ENCODE peak calls at places on chromosomes 13 and 19, in ten cellular contexts. One of them, this sample, is unnamed.

GRCh38 chr13:82627183-82627582 is 1255.1 kb downstream of the SLITRK1 start:
- DNase-seq in activated naive CD8-positive, alpha-beta T cell treated with anti-CD3 and anti-CD28 coated beads for 36 hours: no peak
- DNase-seq in T-helper 1 cell: no peak
- DNase-seq in activated T-helper 1 cell treated with anti-CD3 and anti-CD28 coated beads, Interleukin-12 subunit alpha, Interleukin-12 subunit beta, Interleukin-2, Interleukin-4 antibody, amounts not matched to agents 30 ng/mL and 10 ng/mL and 1 ng/mL, durations not matched to agents 14 hours and 24 hours and 36 hours: no peak
- DNase-seq in adrenal gland: no peak
- DNase-seq in stimulated activated CD4-positive, alpha-beta T cell treated with anti-CD3 and anti-CD28 coated beads, Interleukin-15, amount 100 ng/mL, for 24 hours: no peak
- DNase-seq in A549: no peak
- DNase-seq in central memory CD4-positive, alpha-beta T cell: no peak
- DNase-seq in NCI-H69: peak
- DNase-seq in EH: peak
- DNase-seq in this sample: no peak

GRCh38 chr19:2691951-2692350 is 10.5 kb downstream of the GNG7 start:
- DNase-seq in activated naive CD8-positive, alpha-beta T cell treated with anti-CD3 and anti-CD28 coated beads for 36 hours: no peak
- DNase-seq in T-helper 1 cell: no peak
- DNase-seq in activated T-helper 1 cell treated with anti-CD3 and anti-CD28 coated beads, Interleukin-12 subunit alpha, Interleukin-12 subunit beta, Interleukin-2, Interleukin-4 antibody, amounts not matched to agents 30 ng/mL and 10 ng/mL and 1 ng/mL, durations not matched to agents 14 hours and 24 hours and 36 hours: no peak
- DNase-seq in adrenal gland: no peak
- DNase-seq in stimulated activated CD4-positive, alpha-beta T cell treated with anti-CD3 and anti-CD28 coated beads, Interleukin-15, amount 100 ng/mL, for 24 hours: no peak
- DNase-seq in A549: no peak
- DNase-seq in central memory CD4-positive, alpha-beta T cell: no peak
- DNase-seq in NCI-H69: no peak
- DNase-seq in EH: no peak
- DNase-seq in this sample: no peak

GRCh38 chr13:64073203-64073602 is 2657.6 kb upstream of the PCDH20 start:
- DNase-seq in activated naive CD8-positive, alpha-beta T cell treated with anti-CD3 and anti-CD28 coated beads for 36 hours: no peak
- DNase-seq in T-helper 1 cell: no peak
- DNase-seq in activated T-helper 1 cell treated with anti-CD3 and anti-CD28 coated beads, Interleukin-12 subunit alpha, Interleukin-12 subunit beta, Interleukin-2, Interleukin-4 antibody, amounts not matched to agents 30 ng/mL and 10 ng/mL and 1 ng/mL, durations not matched to agents 14 hours and 24 hours and 36 hours: no peak
- DNase-seq in adrenal gland: no peak
- DNase-seq in stimulated activated CD4-positive, alpha-beta T cell treated with anti-CD3 and anti-CD28 coated beads, Interleukin-15, amount 100 ng/mL, for 24 hours: no peak
- DNase-seq in A549: no peak
- DNase-seq in central memory CD4-positive, alpha-beta T cell: no peak
- DNase-seq in NCI-H69: peak
- DNase-seq in EH: no peak
- DNase-seq in this sample: no peak

GRCh38 chr19:4647676-4648644 is 8.6 kb downstream of the TNFAIP8L1 start:
- DNase-seq in activated naive CD8-positive, alpha-beta T cell treated with anti-CD3 and anti-CD28 coated beads for 36 hours: no peak
- DNase-seq in T-helper 1 cell: no peak
- DNase-seq in activated T-helper 1 cell treated with anti-CD3 and anti-CD28 coated beads, Interleukin-12 subunit alpha, Interleukin-12 subunit beta, Interleukin-2, Interleukin-4 antibody, amounts not matched to agents 30 ng/mL and 10 ng/mL and 1 ng/mL, durations not matched to agents 14 hours and 24 hours and 36 hours: no peak
- DNase-seq in adrenal gland: peak
- DNase-seq in stimulated activated CD4-positive, alpha-beta T cell treated with anti-CD3 and anti-CD28 coated beads, Interleukin-15, amount 100 ng/mL, for 24 hours: no peak
- DNase-seq in A549: no peak
- DNase-seq in central memory CD4-positive, alpha-beta T cell: no peak
- DNase-seq in NCI-H69: peak
- DNase-seq in EH: no peak
- DNase-seq in this sample: no peak

GRCh38 chr13:46743191-46743590 is 53.8 kb downstream of the ESD start:
- DNase-seq in activated naive CD8-positive, alpha-beta T cell treated with anti-CD3 and anti-CD28 coated beads for 36 hours: no peak
- DNase-seq in T-helper 1 cell: no peak
- DNase-seq in activated T-helper 1 cell treated with anti-CD3 and anti-CD28 coated beads, Interleukin-12 subunit alpha, Interleukin-12 subunit beta, Interleukin-2, Interleukin-4 antibody, amounts not matched to agents 30 ng/mL and 10 ng/mL and 1 ng/mL, durations not matched to agents 14 hours and 24 hours and 36 hours: no peak
- DNase-seq in adrenal gland: no peak
- DNase-seq in stimulated activated CD4-positive, alpha-beta T cell treated with anti-CD3 and anti-CD28 coated beads, Interleukin-15, amount 100 ng/mL, for 24 hours: no peak
- DNase-seq in A549: no peak
- DNase-seq in central memory CD4-positive, alpha-beta T cell: no peak
- DNase-seq in NCI-H69: no peak
- DNase-seq in EH: peak
- DNase-seq in this sample: no peak

GRCh38 chr19:49923055-49924003 is 5.7 kb upstream of the ATF5 start:
- DNase-seq in activated naive CD8-positive, alpha-beta T cell treated with anti-CD3 and anti-CD28 coated beads for 36 hours: no peak
- DNase-seq in T-helper 1 cell: no peak
- DNase-seq in activated T-helper 1 cell treated with anti-CD3 and anti-CD28 coated beads, Interleukin-12 subunit alpha, Interleukin-12 subunit beta, Interleukin-2, Interleukin-4 antibody, amounts not matched to agents 30 ng/mL and 10 ng/mL and 1 ng/mL, durations not matched to agents 14 hours and 24 hours and 36 hours: no peak
- DNase-seq in adrenal gland: peak
- DNase-seq in stimulated activated CD4-positive, alpha-beta T cell treated with anti-CD3 and anti-CD28 coated beads, Interleukin-15, amount 100 ng/mL, for 24 hours: no peak
- DNase-seq in A549: no peak
- DNase-seq in central memory CD4-positive, alpha-beta T cell: no peak
- DNase-seq in NCI-H69: no peak
- DNase-seq in EH: no peak
- DNase-seq in this sample: no peak

GRCh38 chr19:48752511-48753365 is at the start of gene FUT1:
- DNase-seq in activated naive CD8-positive, alpha-beta T cell treated with anti-CD3 and anti-CD28 coated beads for 36 hours: peak
- DNase-seq in T-helper 1 cell: no peak
- DNase-seq in activated T-helper 1 cell treated with anti-CD3 and anti-CD28 coated beads, Interleukin-12 subunit alpha, Interleukin-12 subunit beta, Interleukin-2, Interleukin-4 antibody, amounts not matched to agents 30 ng/mL and 10 ng/mL and 1 ng/mL, durations not matched to agents 14 hours and 24 hours and 36 hours: peak
- DNase-seq in adrenal gland: peak
- DNase-seq in stimulated activated CD4-positive, alpha-beta T cell treated with anti-CD3 and anti-CD28 coated beads, Interleukin-15, amount 100 ng/mL, for 24 hours: peak
- DNase-seq in A549: no peak
- DNase-seq in central memory CD4-positive, alpha-beta T cell: peak
- DNase-seq in NCI-H69: peak
- DNase-seq in EH: peak
- DNase-seq in this sample: no peak

GRCh38 chr13:77918391-77919261 is at the start of gene EDNRB:
- DNase-seq in activated naive CD8-positive, alpha-beta T cell treated with anti-CD3 and anti-CD28 coated beads for 36 hours: peak
- DNase-seq in T-helper 1 cell: no peak
- DNase-seq in activated T-helper 1 cell treated with anti-CD3 and anti-CD28 coated beads, Interleukin-12 subunit alpha, Interleukin-12 subunit beta, Interleukin-2, Interleukin-4 antibody, amounts not matched to agents 30 ng/mL and 10 ng/mL and 1 ng/mL, durations not matched to agents 14 hours and 24 hours and 36 hours: no peak
- DNase-seq in adrenal gland: peak
- DNase-seq in stimulated activated CD4-positive, alpha-beta T cell treated with anti-CD3 and anti-CD28 coated beads, Interleukin-15, amount 100 ng/mL, for 24 hours: peak
- DNase-seq in A549: peak
- DNase-seq in central memory CD4-positive, alpha-beta T cell: no peak
- DNase-seq in NCI-H69: peak
- DNase-seq in EH: no peak
- DNase-seq in this sample: peak

GRCh38 chr13:95745752-95746151 is 68.8 kb downstream of the DNAJC3 start:
- DNase-seq in activated naive CD8-positive, alpha-beta T cell treated with anti-CD3 and anti-CD28 coated beads for 36 hours: no peak
- DNase-seq in T-helper 1 cell: no peak
- DNase-seq in activated T-helper 1 cell treated with anti-CD3 and anti-CD28 coated beads, Interleukin-12 subunit alpha, Interleukin-12 subunit beta, Interleukin-2, Interleukin-4 antibody, amounts not matched to agents 30 ng/mL and 10 ng/mL and 1 ng/mL, durations not matched to agents 14 hours and 24 hours and 36 hours: no peak
- DNase-seq in adrenal gland: no peak
- DNase-seq in stimulated activated CD4-positive, alpha-beta T cell treated with anti-CD3 and anti-CD28 coated beads, Interleukin-15, amount 100 ng/mL, for 24 hours: no peak
- DNase-seq in A549: no peak
- DNase-seq in central memory CD4-positive, alpha-beta T cell: no peak
- DNase-seq in NCI-H69: peak
- DNase-seq in EH: no peak
- DNase-seq in this sample: no peak

GRCh38 chr13:33099860-33100259 is 83.6 kb downstream of the KL start:
- DNase-seq in activated naive CD8-positive, alpha-beta T cell treated with anti-CD3 and anti-CD28 coated beads for 36 hours: no peak
- DNase-seq in T-helper 1 cell: no peak
- DNase-seq in activated T-helper 1 cell treated with anti-CD3 and anti-CD28 coated beads, Interleukin-12 subunit alpha, Interleukin-12 subunit beta, Interleukin-2, Interleukin-4 antibody, amounts not matched to agents 30 ng/mL and 10 ng/mL and 1 ng/mL, durations not matched to agents 14 hours and 24 hours and 36 hours: no peak
- DNase-seq in adrenal gland: no peak
- DNase-seq in stimulated activated CD4-positive, alpha-beta T cell treated with anti-CD3 and anti-CD28 coated beads, Interleukin-15, amount 100 ng/mL, for 24 hours: no peak
- DNase-seq in A549: no peak
- DNase-seq in central memory CD4-positive, alpha-beta T cell: no peak
- DNase-seq in NCI-H69: no peak
- DNase-seq in EH: no peak
- DNase-seq in this sample: no peak

GRCh38 chr13:88257706-88258105 is 586.5 kb downstream of the SLITRK5 start:
- DNase-seq in activated naive CD8-positive, alpha-beta T cell treated with anti-CD3 and anti-CD28 coated beads for 36 hours: no peak
- DNase-seq in T-helper 1 cell: no peak
- DNase-seq in activated T-helper 1 cell treated with anti-CD3 and anti-CD28 coated beads, Interleukin-12 subunit alpha, Interleukin-12 subunit beta, Interleukin-2, Interleukin-4 antibody, amounts not matched to agents 30 ng/mL and 10 ng/mL and 1 ng/mL, durations not matched to agents 14 hours and 24 hours and 36 hours: no peak
- DNase-seq in adrenal gland: no peak
- DNase-seq in stimulated activated CD4-positive, alpha-beta T cell treated with anti-CD3 and anti-CD28 coated beads, Interleukin-15, amount 100 ng/mL, for 24 hours: no peak
- DNase-seq in A549: no peak
- DNase-seq in central memory CD4-positive, alpha-beta T cell: no peak
- DNase-seq in NCI-H69: no peak
- DNase-seq in EH: no peak
- DNase-seq in this sample: no peak

GRCh38 chr13:50235604-50236003 is 220.4 kb downstream of the KCNRG start:
- DNase-seq in activated naive CD8-positive, alpha-beta T cell treated with anti-CD3 and anti-CD28 coated beads for 36 hours: no peak
- DNase-seq in T-helper 1 cell: no peak
- DNase-seq in activated T-helper 1 cell treated with anti-CD3 and anti-CD28 coated beads, Interleukin-12 subunit alpha, Interleukin-12 subunit beta, Interleukin-2, Interleukin-4 antibody, amounts not matched to agents 30 ng/mL and 10 ng/mL and 1 ng/mL, durations not matched to agents 14 hours and 24 hours and 36 hours: no peak
- DNase-seq in adrenal gland: no peak
- DNase-seq in stimulated activated CD4-positive, alpha-beta T cell treated with anti-CD3 and anti-CD28 coated beads, Interleukin-15, amount 100 ng/mL, for 24 hours: no peak
- DNase-seq in A549: no peak
- DNase-seq in central memory CD4-positive, alpha-beta T cell: no peak
- DNase-seq in NCI-H69: no peak
- DNase-seq in EH: no peak
- DNase-seq in this sample: no peak

GRCh38 chr13:103282571-103283450 is 216.6 kb upstream of the SLC10A2 start:
- DNase-seq in activated naive CD8-positive, alpha-beta T cell treated with anti-CD3 and anti-CD28 coated beads for 36 hours: no peak
- DNase-seq in T-helper 1 cell: no peak
- DNase-seq in activated T-helper 1 cell treated with anti-CD3 and anti-CD28 coated beads, Interleukin-12 subunit alpha, Interleukin-12 subunit beta, Interleukin-2, Interleukin-4 antibody, amounts not matched to agents 30 ng/mL and 10 ng/mL and 1 ng/mL, durations not matched to agents 14 hours and 24 hours and 36 hours: no peak
- DNase-seq in adrenal gland: no peak
- DNase-seq in stimulated activated CD4-positive, alpha-beta T cell treated with anti-CD3 and anti-CD28 coated beads, Interleukin-15, amount 100 ng/mL, for 24 hours: no peak
- DNase-seq in A549: peak
- DNase-seq in central memory CD4-positive, alpha-beta T cell: no peak
- DNase-seq in NCI-H69: no peak
- DNase-seq in EH: peak
- DNase-seq in this sample: no peak

GRCh38 chr19:47095707-47096704 is 17.6 kb downstream of the ZC3H4 start:
- DNase-seq in activated naive CD8-positive, alpha-beta T cell treated with anti-CD3 and anti-CD28 coated beads for 36 hours: no peak
- DNase-seq in T-helper 1 cell: no peak
- DNase-seq in activated T-helper 1 cell treated with anti-CD3 and anti-CD28 coated beads, Interleukin-12 subunit alpha, Interleukin-12 subunit beta, Interleukin-2, Interleukin-4 antibody, amounts not matched to agents 30 ng/mL and 10 ng/mL and 1 ng/mL, durations not matched to agents 14 hours and 24 hours and 36 hours: no peak
- DNase-seq in adrenal gland: no peak
- DNase-seq in stimulated activated CD4-positive, alpha-beta T cell treated with anti-CD3 and anti-CD28 coated beads, Interleukin-15, amount 100 ng/mL, for 24 hours: no peak
- DNase-seq in A549: peak
- DNase-seq in central memory CD4-positive, alpha-beta T cell: no peak
- DNase-seq in NCI-H69: no peak
- DNase-seq in EH: peak
- DNase-seq in this sample: no peak

GRCh38 chr13:59356607-59357006 is 807.1 kb downstream of the DIAPH3 start:
- DNase-seq in activated naive CD8-positive, alpha-beta T cell treated with anti-CD3 and anti-CD28 coated beads for 36 hours: no peak
- DNase-seq in T-helper 1 cell: no peak
- DNase-seq in activated T-helper 1 cell treated with anti-CD3 and anti-CD28 coated beads, Interleukin-12 subunit alpha, Interleukin-12 subunit beta, Interleukin-2, Interleukin-4 antibody, amounts not matched to agents 30 ng/mL and 10 ng/mL and 1 ng/mL, durations not matched to agents 14 hours and 24 hours and 36 hours: no peak
- DNase-seq in adrenal gland: peak
- DNase-seq in stimulated activated CD4-positive, alpha-beta T cell treated with anti-CD3 and anti-CD28 coated beads, Interleukin-15, amount 100 ng/mL, for 24 hours: no peak
- DNase-seq in A549: no peak
- DNase-seq in central memory CD4-positive, alpha-beta T cell: no peak
- DNase-seq in NCI-H69: peak
- DNase-seq in EH: peak
- DNase-seq in this sample: peak

GRCh38 chr19:23817519-23817918 is 58.8 kb upstream of the ZNF681 start:
- DNase-seq in activated naive CD8-positive, alpha-beta T cell treated with anti-CD3 and anti-CD28 coated beads for 36 hours: peak
- DNase-seq in T-helper 1 cell: no peak
- DNase-seq in activated T-helper 1 cell treated with anti-CD3 and anti-CD28 coated beads, Interleukin-12 subunit alpha, Interleukin-12 subunit beta, Interleukin-2, Interleukin-4 antibody, amounts not matched to agents 30 ng/mL and 10 ng/mL and 1 ng/mL, durations not matched to agents 14 hours and 24 hours and 36 hours: no peak
- DNase-seq in adrenal gland: peak
- DNase-seq in stimulated activated CD4-positive, alpha-beta T cell treated with anti-CD3 and anti-CD28 coated beads, Interleukin-15, amount 100 ng/mL, for 24 hours: peak
- DNase-seq in A549: no peak
- DNase-seq in central memory CD4-positive, alpha-beta T cell: no peak
- DNase-seq in NCI-H69: peak
- DNase-seq in EH: peak
- DNase-seq in this sample: peak

GRCh38 chr13:98778749-98779148 is 26.3 kb upstream of the SLC15A1 start:
- DNase-seq in activated naive CD8-positive, alpha-beta T cell treated with anti-CD3 and anti-CD28 coated beads for 36 hours: no peak
- DNase-seq in T-helper 1 cell: no peak
- DNase-seq in activated T-helper 1 cell treated with anti-CD3 and anti-CD28 coated beads, Interleukin-12 subunit alpha, Interleukin-12 subunit beta, Interleukin-2, Interleukin-4 antibody, amounts not matched to agents 30 ng/mL and 10 ng/mL and 1 ng/mL, durations not matched to agents 14 hours and 24 hours and 36 hours: no peak
- DNase-seq in adrenal gland: no peak
- DNase-seq in stimulated activated CD4-positive, alpha-beta T cell treated with anti-CD3 and anti-CD28 coated beads, Interleukin-15, amount 100 ng/mL, for 24 hours: no peak
- DNase-seq in A549: no peak
- DNase-seq in central memory CD4-positive, alpha-beta T cell: no peak
- DNase-seq in NCI-H69: peak
- DNase-seq in EH: no peak
- DNase-seq in this sample: no peak

GRCh38 chr13:101655435-101655834 is 203.0 kb downstream of the ITGBL1 start:
- DNase-seq in activated naive CD8-positive, alpha-beta T cell treated with anti-CD3 and anti-CD28 coated beads for 36 hours: no peak
- DNase-seq in T-helper 1 cell: no peak
- DNase-seq in activated T-helper 1 cell treated with anti-CD3 and anti-CD28 coated beads, Interleukin-12 subunit alpha, Interleukin-12 subunit beta, Interleukin-2, Interleukin-4 antibody, amounts not matched to agents 30 ng/mL and 10 ng/mL and 1 ng/mL, durations not matched to agents 14 hours and 24 hours and 36 hours: no peak
- DNase-seq in adrenal gland: no peak
- DNase-seq in stimulated activated CD4-positive, alpha-beta T cell treated with anti-CD3 and anti-CD28 coated beads, Interleukin-15, amount 100 ng/mL, for 24 hours: no peak
- DNase-seq in A549: no peak
- DNase-seq in central memory CD4-positive, alpha-beta T cell: no peak
- DNase-seq in NCI-H69: no peak
- DNase-seq in EH: no peak
- DNase-seq in this sample: no peak

GRCh38 chr13:109871018-109871370 is 84.6 kb upstream of the IRS2 start:
- DNase-seq in activated naive CD8-positive, alpha-beta T cell treated with anti-CD3 and anti-CD28 coated beads for 36 hours: no peak
- DNase-seq in T-helper 1 cell: no peak
- DNase-seq in activated T-helper 1 cell treated with anti-CD3 and anti-CD28 coated beads, Interleukin-12 subunit alpha, Interleukin-12 subunit beta, Interleukin-2, Interleukin-4 antibody, amounts not matched to agents 30 ng/mL and 10 ng/mL and 1 ng/mL, durations not matched to agents 14 hours and 24 hours and 36 hours: no peak
- DNase-seq in adrenal gland: no peak
- DNase-seq in stimulated activated CD4-positive, alpha-beta T cell treated with anti-CD3 and anti-CD28 coated beads, Interleukin-15, amount 100 ng/mL, for 24 hours: no peak
- DNase-seq in A549: no peak
- DNase-seq in central memory CD4-positive, alpha-beta T cell: no peak
- DNase-seq in NCI-H69: no peak
- DNase-seq in EH: peak
- DNase-seq in this sample: no peak

This sample was measured in SJCRH30.